ENCODE peak calls at places on chromosome 15, in six cellular contexts. U is uterus; R is NCI-H1930; O is CD8-positive, alpha-beta T cell; Y is activated naive CD8-positive, alpha-beta T cell treated with anti-CD3 and anti-CD28 coated beads for 36 hours; K is natural killer cell treated with Interleukin-12 subunit alpha and Interleukin-12 subunit beta and Interleukin-15 and Interleukin-18, amount 100 ng/mL, for 72 hours. W is an unnamed sample.

GRCh38 chr15:61910839-61911369 is 149.3 kb downstream of the VPS13C start:
- DNase-seq in U (no peak), R (no peak), O (no peak), Y (no peak), K (no peak), W (no peak)

GRCh38 chr15:41125063-41125669 is 9.1 kb upstream of the INO80 start:
- DNase-seq in U (no peak), R (no peak), O (no peak), Y (no peak), K (no peak), W (no peak)

GRCh38 chr15:98562361-98562791 is 86.0 kb upstream of the IGF1R start:
- DNase-seq in U (no peak), R (no peak), O (no peak), Y (no peak), K (no peak), W (no peak)

GRCh38 chr15:92435145-92435544 is 41.5 kb downstream of the ST8SIA2 start:
- DNase-seq in U (no peak), R (no peak), O (no peak), Y (no peak), K (no peak), W (no peak)

GRCh38 chr15:58477228-58477627 is 45.4 kb downstream of the LIPC start:
- DNase-seq in U (no peak), R (no peak), O (no peak), Y (no peak), K (no peak), W (no peak)

GRCh38 chr15:45522179-45522930 is at the start of gene SLC30A4:
- DNase-seq in U (peak), R (peak), O (peak), Y (peak), K (peak), W (peak)

GRCh38 chr15:99092554-99093172 is 12.2 kb upstream of the SYNM start:
- DNase-seq in U (no peak), R (no peak), O (no peak), Y (no peak), K (no peak), W (no peak)

GRCh38 chr15:36933239-36933990 is 166.9 kb downstream of the MEIS2 start:
- DNase-seq in U (no peak), R (no peak), O (no peak), Y (no peak), K (no peak), W (no peak)

GRCh38 chr15:100124361-100124760 is 217.4 kb downstream of the ADAMTS17 start:
- DNase-seq in U (no peak), R (no peak), O (no peak), Y (no peak), K (no peak), W (no peak)

GRCh38 chr15:96495386-96495785 is 164.9 kb downstream of the NR2F2 start:
- DNase-seq in U (no peak), R (no peak), O (no peak), Y (no peak), K (no peak), W (no peak)

GRCh38 chr15:92463826-92464225 is 70.1 kb downstream of the ST8SIA2 start:
- DNase-seq in U (no peak), R (no peak), O (no peak), Y (no peak), K (no peak), W (no peak)

GRCh38 chr15:48677821-48678220 is 32.3 kb upstream of the FBN1 start:
- DNase-seq in U (no peak), R (no peak), O (no peak), Y (no peak), K (no peak), W (no peak)

GRCh38 chr15:62822228-62822627 is 220.3 kb upstream of the TPM1 start:
- DNase-seq in U (no peak), R (no peak), O (no peak), Y (no peak), K (no peak), W (no peak)

GRCh38 chr15:57533062-57533735 is 58.5 kb upstream of the MYZAP start:
- DNase-seq in U (no peak), R (no peak), O (no peak), Y (no peak), K (no peak), W (no peak)

GRCh38 chr15:40755821-40756220 is 767 bp upstream of the RMDN3 start:
- DNase-seq in U (no peak), R (no peak), O (no peak), Y (no peak), K (no peak), W (no peak)

GRCh38 chr15:46120713-46121112 is 485.9 kb downstream of the SQOR start:
- DNase-seq in U (no peak), R (no peak), O (no peak), Y (no peak), K (no peak), W (no peak)

GRCh38 chr15:71761649-71762048 is 48.7 kb upstream of the NR2E3 start:
- DNase-seq in U (no peak), R (no peak), O (no peak), Y (no peak), K (no peak), W (no peak)

GRCh38 chr15:87902772-87903388 is 353.7 kb downstream of the NTRK3 start:
- DNase-seq in U (peak), R (no peak), O (no peak), Y (no peak), K (no peak), W (peak)

GRCh38 chr15:87961851-87962816 is 294.4 kb downstream of the NTRK3 start:
- DNase-seq in U (no peak), R (no peak), O (no peak), Y (no peak), K (no peak), W (no peak)

GRCh38 chr15:73753250-73754130 is at the start of gene INSYN1:
- DNase-seq in U (no peak), R (no peak), O (no peak), Y (no peak), K (no peak), W (no peak)

GRCh38 chr15:101445562-101446526 is 43.7 kb downstream of the PCSK6 start:
- DNase-seq in U (no peak), R (no peak), O (no peak), Y (no peak), K (no peak), W (no peak)

GRCh38 chr15:55637086-55637485 is 48.9 kb upstream of the PYGO1 start:
- DNase-seq in U (no peak), R (no peak), O (no peak), Y (no peak), K (no peak), W (no peak)

GRCh38 chr15:34610388-34610787 is 26.9 kb upstream of the GOLGA8B start:
- DNase-seq in U (no peak), R (no peak), O (no peak), Y (no peak), K (no peak), W (no peak)

GRCh38 chr15:70508561-70509281 is 254.6 kb downstream of the UACA start:
- DNase-seq in U (no peak), R (no peak), O (no peak), Y (peak), K (no peak), W (peak)

GRCh38 chr15:48190932-48191573 is 412 bp upstream of the CTXN2 start:
- DNase-seq in U (no peak), R (no peak), O (peak), Y (peak), K (no peak), W (peak)

GRCh38 chr15:36079021-36079420 is 500.4 kb upstream of the CDIN1 start:
- DNase-seq in U (no peak), R (no peak), O (no peak), Y (no peak), K (no peak), W (no peak)

GRCh38 chr15:41341519-41341918 is 8.8 kb downstream of the NUSAP1 start:
- DNase-seq in U (no peak), R (no peak), O (no peak), Y (no peak), K (no peak), W (no peak)

GRCh38 chr15:92803852-92804609 is 96.1 kb upstream of the CHD2 start:
- DNase-seq in U (peak), R (peak), O (no peak), Y (peak), K (peak), W (peak)

GRCh38 chr15:65512807-65513416 is 4.6 kb downstream of the DPP8 start:
- DNase-seq in U (peak), R (no peak), O (peak), Y (no peak), K (peak), W (no peak)

GRCh38 chr15:45802140-45802539 is 167.3 kb downstream of the SQOR start:
- DNase-seq in U (no peak), R (peak), O (no peak), Y (no peak), K (no peak), W (no peak)

GRCh38 chr15:22780267-22780666 is 6.2 kb upstream of the NIPA1 start:
- DNase-seq in U (no peak), R (no peak), O (no peak), Y (no peak), K (no peak), W (no peak)

GRCh38 chr15:68354923-68355322 is 77.0 kb downstream of the ITGA11 start:
- DNase-seq in U (peak), R (no peak), O (no peak), Y (peak), K (no peak), W (no peak)

W was measured in left lung.